ENCODE peak calls at places on chromosomes 5 and 9, in five cellular contexts. One of them, this sample, is unnamed.

GRCh38 chr9:78533500-78533899 is 236.6 kb downstream of the PSAT1 start:
- DNase-seq in mesendoderm: no peak
- DNase-seq in trophoblast cell: no peak
- DNase-seq in neuronal stem cell: no peak
- DNase-seq in H1: no peak
- DNase-seq in this sample: peak; percentile 12

GRCh38 chr9:1400983-1401382 is 350.8 kb downstream of the DMRT2 start:
- DNase-seq in H1: no peak
- DNase-seq in trophoblast cell: no peak
- DNase-seq in neuronal stem cell: no peak
- DNase-seq in mesendoderm: peak; percentile 33
- DNase-seq in this sample: no peak

GRCh38 chr9:14593406-14593805 is 99.8 kb downstream of the ZDHHC21 start:
- DNase-seq in mesendoderm: no peak
- DNase-seq in neuronal stem cell: no peak
- DNase-seq in trophoblast cell: no peak
- DNase-seq in H1: no peak
- DNase-seq in this sample: no peak

GRCh38 chr5:92126182-92126581 is 743.1 kb upstream of the ARRDC3 start:
- DNase-seq in mesendoderm: no peak
- DNase-seq in H1: no peak
- DNase-seq in neuronal stem cell: no peak
- DNase-seq in trophoblast cell: no peak
- DNase-seq in this sample: no peak

GRCh38 chr5:78587775-78588291 is 60.7 kb downstream of the LHFPL2 start:
- DNase-seq in H1: no peak
- DNase-seq in trophoblast cell: no peak
- DNase-seq in mesendoderm: no peak
- DNase-seq in neuronal stem cell: no peak
- DNase-seq in this sample: peak; percentile 79

GRCh38 chr5:893137-893506 is 438 bp downstream of the TRIP13 start:
- DNase-seq in trophoblast cell: no peak
- DNase-seq in mesendoderm: no peak
- DNase-seq in H1: no peak
- DNase-seq in neuronal stem cell: no peak
- DNase-seq in this sample: no peak

GRCh38 chr5:145479271-145479670 is 355.9 kb downstream of the PRELID2 start:
- DNase-seq in trophoblast cell: peak; percentile 14
- DNase-seq in H1: no peak
- DNase-seq in mesendoderm: peak; percentile 49
- DNase-seq in neuronal stem cell: no peak
- DNase-seq in this sample: no peak

GRCh38 chr9:20001058-20001457 is 212.2 kb upstream of the SLC24A2 start:
- DNase-seq in mesendoderm: no peak
- DNase-seq in H1: no peak
- DNase-seq in trophoblast cell: no peak
- DNase-seq in neuronal stem cell: no peak
- DNase-seq in this sample: no peak

GRCh38 chr9:82993856-82994605 is 68.9 kb downstream of the RASEF start:
- DNase-seq in mesendoderm: no peak
- DNase-seq in H1: no peak
- DNase-seq in trophoblast cell: no peak
- DNase-seq in neuronal stem cell: no peak
- DNase-seq in this sample: no peak

GRCh38 chr5:38719403-38719802 is 126.4 kb upstream of the OSMR start:
- DNase-seq in mesendoderm: no peak
- DNase-seq in H1: no peak
- DNase-seq in neuronal stem cell: no peak
- DNase-seq in trophoblast cell: no peak
- DNase-seq in this sample: no peak

GRCh38 chr5:143102414-143102813 is 301.1 kb downstream of the NR3C1 start:
- DNase-seq in mesendoderm: no peak
- DNase-seq in trophoblast cell: no peak
- DNase-seq in neuronal stem cell: no peak
- DNase-seq in H1: no peak
- DNase-seq in this sample: no peak

GRCh38 chr5:32339198-32339597 is 26.5 kb upstream of the MTMR12 start:
- DNase-seq in neuronal stem cell: peak; percentile 42
- DNase-seq in mesendoderm: peak; percentile 79
- DNase-seq in trophoblast cell: no peak
- DNase-seq in H1: no peak
- DNase-seq in this sample: peak; percentile 16

GRCh38 chr9:136686794-136687711 is at the start of gene AGPAT2:
- DNase-seq in trophoblast cell: no peak
- DNase-seq in mesendoderm: peak; percentile 50
- DNase-seq in neuronal stem cell: no peak
- DNase-seq in H1: peak; percentile 71
- DNase-seq in this sample: peak; percentile 36

GRCh38 chr5:62937661-62938558 is 359.3 kb downstream of the LRRC70 start:
- DNase-seq in mesendoderm: peak; percentile 51
- DNase-seq in neuronal stem cell: no peak
- DNase-seq in trophoblast cell: peak; percentile 18
- DNase-seq in H1: no peak
- DNase-seq in this sample: peak; percentile 3

GRCh38 chr5:95382843-95383242 is 8.3 kb upstream of the FAM81B start:
- DNase-seq in H1: no peak
- DNase-seq in neuronal stem cell: no peak
- DNase-seq in mesendoderm: no peak
- DNase-seq in trophoblast cell: no peak
- DNase-seq in this sample: no peak

DNA sequence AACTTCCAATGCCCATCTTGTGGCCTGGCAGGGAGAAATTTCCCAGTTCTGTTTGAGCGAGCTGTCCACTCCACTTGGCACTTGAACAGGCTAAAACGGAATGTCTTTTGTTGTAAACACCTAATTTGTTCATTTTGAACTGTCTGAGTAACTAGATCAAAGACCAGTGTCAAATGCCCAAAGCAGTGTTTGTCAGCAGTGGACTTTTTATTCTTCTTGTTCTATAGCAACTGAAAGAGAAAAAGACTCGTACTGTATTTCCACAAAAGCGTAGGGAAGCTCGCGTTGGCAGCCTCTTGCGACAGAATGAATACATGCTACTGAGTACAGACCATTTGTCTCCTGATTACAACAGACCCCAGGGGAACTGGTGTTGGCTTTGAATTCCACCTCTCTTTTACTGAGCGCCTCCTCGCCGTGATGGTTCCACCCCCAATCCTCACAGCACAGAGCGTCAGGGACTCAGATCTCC is 601.8 kb upstream of the ZNF608 start:
- DNase-seq in mesendoderm: peak; percentile 78
- DNase-seq in trophoblast cell: no peak
- DNase-seq in H1: no peak
- DNase-seq in neuronal stem cell: peak; percentile 15
- DNase-seq in this sample: no peak
- H2BK5ac ChIP-seq in mesendoderm: no peak overlapping the region
- H2BK5ac ChIP-seq in trophoblast cell: no peak overlapping the region
- H2BK5ac ChIP-seq in H1: no peak overlapping the region
- H2BK5ac ChIP-seq in neuronal stem cell: no peak overlapping the region
- H2BK5ac ChIP-seq in this sample: no peak overlapping the region

GRCh38 chr9:124202447-124202971 is 55.2 kb upstream of the NEK6 start:
- DNase-seq in neuronal stem cell: no peak
- DNase-seq in H1: no peak
- DNase-seq in mesendoderm: peak; percentile 42
- DNase-seq in trophoblast cell: peak; percentile 46
- DNase-seq in this sample: peak; percentile 16
- H4K8ac ChIP-seq in neuronal stem cell: no peak overlapping the region
- H4K8ac ChIP-seq in H1: no peak overlapping the region
- H4K8ac ChIP-seq in mesendoderm: no peak overlapping the region
- H4K8ac ChIP-seq in trophoblast cell: no peak overlapping the region
- H4K8ac ChIP-seq in this sample: no peak overlapping the region

GRCh38 chr9:131709741-131710499 is 30.0 kb downstream of the RAPGEF1 start:
- DNase-seq in H1: no peak
- DNase-seq in trophoblast cell: peak; percentile 96
- DNase-seq in mesendoderm: no peak
- DNase-seq in neuronal stem cell: no peak
- DNase-seq in this sample: peak; percentile 38
- H3K4me1 ChIP-seq in H1: peaks cover 3% of the 10 kb centered on the region
- H3K4me1 ChIP-seq in trophoblast cell: peaks cover 28% of the 10 kb centered on the region
- H3K4me1 ChIP-seq in mesendoderm: peaks cover 7% of the 10 kb centered on the region
- H3K4me1 ChIP-seq in neuronal stem cell: peaks cover 7% of the 10 kb centered on the region
- H3K4me1 ChIP-seq in this sample: peaks cover 16% of the 10 kb centered on the region

GRCh38 chr9:129568560-129569505 is 52.1 kb downstream of the C9orf50 start:
- DNase-seq in mesendoderm: peak; percentile 64
- DNase-seq in trophoblast cell: peak; percentile 44
- DNase-seq in H1: peak; percentile 72
- DNase-seq in neuronal stem cell: no peak
- DNase-seq in this sample: no peak
- H2BK5ac ChIP-seq in mesendoderm: peak overlapping the region; percentile 41
- H2BK5ac ChIP-seq in trophoblast cell: peak overlapping the region; percentile 63
- H2BK5ac ChIP-seq in H1: peak overlapping the region; percentile 63
- H2BK5ac ChIP-seq in neuronal stem cell: peak overlapping the region; percentile 94
- H2BK5ac ChIP-seq in this sample: peak overlapping the region; percentile 98

DNA sequence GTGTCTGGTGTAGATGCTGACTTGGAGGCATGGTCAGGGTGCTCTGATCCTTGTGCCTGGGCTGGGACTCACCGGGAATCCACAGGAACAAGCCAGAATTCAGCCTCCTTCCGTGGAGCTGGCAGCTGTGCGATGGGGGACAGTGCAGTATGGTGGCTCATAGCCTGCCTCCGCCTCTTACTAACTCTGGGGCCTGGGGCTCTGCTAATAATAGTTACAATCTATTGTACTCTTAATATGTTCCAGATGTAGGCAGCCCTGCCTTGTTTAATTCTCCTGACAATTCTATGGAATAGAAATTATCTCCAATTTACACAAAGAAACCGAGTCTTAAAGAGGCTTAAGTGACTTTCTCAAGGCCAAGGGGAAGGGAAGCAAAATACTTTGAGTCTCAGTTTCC is 77.6 kb downstream of the PCDH1 start:
- DNase-seq in trophoblast cell: no peak
- DNase-seq in neuronal stem cell: no peak
- DNase-seq in mesendoderm: no peak
- DNase-seq in H1: no peak
- DNase-seq in this sample: no peak
- H4K8ac ChIP-seq in trophoblast cell: no peak overlapping the region
- H4K8ac ChIP-seq in neuronal stem cell: no peak overlapping the region
- H4K8ac ChIP-seq in mesendoderm: no peak overlapping the region
- H4K8ac ChIP-seq in H1: no peak overlapping the region
- H4K8ac ChIP-seq in this sample: no peak overlapping the region

GRCh38 chr5:131528682-131529081 is 106.3 kb downstream of the RAPGEF6 start:
- DNase-seq in trophoblast cell: no peak
- DNase-seq in mesendoderm: peak; percentile 38
- DNase-seq in H1: no peak
- DNase-seq in neuronal stem cell: no peak
- DNase-seq in this sample: no peak

GRCh38 chr5:131534995-131535394 is 100.0 kb downstream of the RAPGEF6 start:
- DNase-seq in neuronal stem cell: no peak
- DNase-seq in mesendoderm: peak; percentile 16
- DNase-seq in H1: no peak
- DNase-seq in trophoblast cell: peak; percentile 1
- DNase-seq in this sample: peak; percentile 26

GRCh38 chr5:131533844-131534243 is 101.2 kb downstream of the RAPGEF6 start:
- DNase-seq in mesendoderm: no peak
- DNase-seq in H1: no peak
- DNase-seq in trophoblast cell: peak; percentile 2
- DNase-seq in neuronal stem cell: no peak
- DNase-seq in this sample: no peak

GRCh38 chr5:131530706-131531331 is 104.2 kb downstream of the RAPGEF6 start:
- DNase-seq in H1: no peak
- DNase-seq in neuronal stem cell: no peak
- DNase-seq in trophoblast cell: no peak
- DNase-seq in mesendoderm: no peak
- DNase-seq in this sample: peak; percentile 25

GRCh38 chr5:131532016-131532640 is 102.9 kb downstream of the RAPGEF6 start:
- DNase-seq in mesendoderm: no peak
- DNase-seq in trophoblast cell: no peak
- DNase-seq in neuronal stem cell: no peak
- DNase-seq in H1: no peak
- DNase-seq in this sample: no peak
- H3K4me1 ChIP-seq in mesendoderm: no peaks in the 10 kb centered on the region
- H3K4me1 ChIP-seq in trophoblast cell: no peaks in the 10 kb centered on the region
- H3K4me1 ChIP-seq in neuronal stem cell: no peaks in the 10 kb centered on the region
- H3K4me1 ChIP-seq in H1: no peaks in the 10 kb centered on the region
- H3K4me1 ChIP-seq in this sample: peaks cover 4% of the 10 kb centered on the region

GRCh38 chr9:18359335-18359734 is 114.6 kb upstream of the ADAMTSL1 start:
- DNase-seq in mesendoderm: no peak
- DNase-seq in trophoblast cell: no peak
- DNase-seq in neuronal stem cell: no peak
- DNase-seq in H1: no peak
- DNase-seq in this sample: peak; percentile 83
- H2BK5ac ChIP-seq in mesendoderm: no peak overlapping the region
- H2BK5ac ChIP-seq in trophoblast cell: no peak overlapping the region
- H2BK5ac ChIP-seq in neuronal stem cell: no peak overlapping the region
- H2BK5ac ChIP-seq in H1: no peak overlapping the region
- H2BK5ac ChIP-seq in this sample: peak overlapping the region; percentile 78

This sample was measured in IMR-90.